ENCODE peak calls at places on chromosome 17, in five cellular contexts. M is CD4-positive, alpha-beta T cell; W is sigmoid colon; E is H9; N is GM20000. Y is an unnamed sample.

GRCh38 chr17:31394544-31394943 is 3.1 kb downstream of the RAB11FIP4 start:
- DNase-seq in M (no peak), W (no peak), E (peak), N (peak), Y (peak)

GRCh38 chr17:81527591-81528383 is at the start of gene FSCN2:
- DNase-seq in M (no peak), W (no peak), N (no peak), E (no peak), Y (no peak)

GRCh38 chr17:57892820-57893595 is 43.2 kb upstream of the MRPS23 start:
- DNase-seq in M (no peak), N (no peak), E (peak), W (peak), Y (no peak)

GRCh38 chr17:67549787-67550186 is 167.9 kb upstream of the NOL11 start:
- DNase-seq in E (peak), M (no peak), N (no peak), W (peak), Y (no peak)

GRCh38 chr17:8192070-8192815 is 2.3 kb upstream of the BORCS6 start:
- DNase-seq in W (peak), N (peak), M (no peak), E (peak), Y (no peak)

GRCh38 chr17:52106070-52106469 is 52.4 kb downstream of the CA10 start:
- DNase-seq in N (no peak), W (no peak), E (no peak), M (no peak), Y (no peak)

GRCh38 chr17:50221500-50222480 is 20.4 kb upstream of the COL1A1 start:
- DNase-seq in N (peak), W (peak), E (no peak), M (no peak), Y (no peak)

GRCh38 chr17:58541249-58541648 is 26.8 kb upstream of the MTMR4 start:
- DNase-seq in W (no peak), M (no peak), N (peak), E (peak), Y (no peak)

GRCh38 chr17:69762359-69762758 is 312.7 kb upstream of the KCNJ16 start:
- DNase-seq in E (no peak), N (no peak), M (no peak), W (no peak), Y (no peak)

GRCh38 chr17:41679740-41680425 is 8.8 kb upstream of the EIF1 start:
- DNase-seq in W (no peak), E (no peak), N (no peak), M (no peak), Y (no peak)

GRCh38 chr17:38674013-38674748 is 576 bp downstream of the EPOP start:
- DNase-seq in M (no peak), E (no peak), N (peak), W (no peak), Y (no peak)

GRCh38 chr17:60158751-60159478 is 9.1 kb downstream of the CA4 start:
- DNase-seq in N (peak), W (no peak), E (peak), M (no peak), Y (no peak)

GRCh38 chr17:13594762-13595697 is 6.7 kb downstream of the HS3ST3A1 start:
- DNase-seq in W (peak), E (peak), M (peak), N (peak), Y (no peak)

GRCh38 chr17:79623786-79624657 is 13.2 kb upstream of the RBFOX3 start:
- DNase-seq in M (no peak), W (peak), E (peak), N (no peak), Y (peak)

GRCh38 chr17:78736526-78737079 is 45.5 kb downstream of the CYTH1 start:
- DNase-seq in W (peak), E (peak), N (peak), M (peak), Y (no peak)

GRCh38 chr17:19347323-19348080 is 15.0 kb downstream of the B9D1 start:
- DNase-seq in E (peak), W (peak), N (no peak), M (no peak), Y (peak)

GRCh38 chr17:10463402-10463801 is 6.0 kb downstream of the MYH4 start:
- DNase-seq in W (no peak), M (no peak), E (no peak), N (no peak), Y (no peak)

GRCh38 chr17:79792984-79793923 is 3.6 kb downstream of the CBX8 start:
- DNase-seq in E (no peak), N (no peak), W (no peak), M (no peak), Y (no peak)

GRCh38 chr17:40903129-40903847 is 18.2 kb upstream of the KRT20 start:
- DNase-seq in M (no peak), N (peak), E (no peak), W (no peak), Y (no peak)

GRCh38 chr17:33290156-33290697 is 2.9 kb downstream of the ASIC2 start:
- DNase-seq in E (no peak), N (no peak), M (no peak), W (no peak), Y (no peak)

GRCh38 chr17:33292981-33293867 is at the start of gene ASIC2:
- DNase-seq in W (no peak), N (no peak), E (peak), M (no peak), Y (peak)

GRCh38 chr17:33291248-33292183 is 1.6 kb downstream of the ASIC2 start:
- DNase-seq in M (no peak), E (peak), W (no peak), N (no peak), Y (peak)

GRCh38 chr17:33294994-33295393 is 1.9 kb upstream of the ASIC2 start:
- DNase-seq in N (no peak), M (no peak), W (no peak), E (no peak), Y (no peak)

GRCh38 chr17:33292184-33292980 is 713 bp downstream of the ASIC2 start:
- DNase-seq in E (peak), N (peak), M (no peak), W (no peak), Y (peak)
- TF ChIP-seq CTCF in E (peak), N (no peak), M (no peak), W (no peak), Y (peak)

GRCh38 chr17:21297026-21297520 is 12.6 kb downstream of the MAP2K3 start:
- DNase-seq in E (no peak), N (no peak), W (peak), M (no peak), Y (no peak)
- TF ChIP-seq CTCF in E (no peak), N (no peak), W (no peak), M (no peak), Y (no peak)

GRCh38 chr17:28880572-28880945 is 17.0 kb downstream of the FLOT2 start:
- DNase-seq in M (no peak), W (no peak), N (no peak), E (no peak), Y (no peak)

GRCh38 chr17:28879886-28880571 is 17.5 kb downstream of the FLOT2 start:
- DNase-seq in W (no peak), N (no peak), E (no peak), M (no peak), Y (no peak)

GRCh38 chr17:28881533-28882056 is 15.9 kb downstream of the FLOT2 start:
- DNase-seq in N (no peak), M (no peak), W (no peak), E (no peak), Y (no peak)

GRCh38 chr17:28878158-28878910 is 19.2 kb downstream of the FLOT2 start:
- DNase-seq in M (no peak), N (no peak), W (no peak), E (no peak), Y (no peak)

DNA sequence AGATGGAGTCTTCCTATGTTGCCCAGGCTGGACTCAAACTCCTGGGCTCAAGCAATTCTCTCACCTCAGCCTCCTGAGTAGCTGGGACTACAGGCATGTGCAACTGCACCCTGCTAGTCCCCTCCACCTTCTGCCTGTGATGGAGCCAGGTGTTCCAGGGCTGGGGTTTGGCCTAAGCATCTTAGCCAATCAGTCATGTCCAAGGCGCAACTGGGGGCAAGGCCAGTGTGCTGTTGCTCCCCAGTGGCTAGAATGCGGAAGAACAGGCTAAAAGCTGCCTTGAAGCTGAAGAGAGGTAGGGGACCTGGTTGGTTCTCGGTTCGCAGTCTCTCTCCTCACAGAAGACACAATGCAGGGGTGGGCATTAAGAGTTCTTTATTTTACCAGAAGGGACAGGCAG is 18.6 kb downstream of the FLOT2 start:
- DNase-seq in W (no peak), N (peak), M (no peak), E (peak), Y (no peak)
- TF ChIP-seq CTCF in W (no peak), N (peak), M (no peak), E (peak), Y (peak)

GRCh38 chr17:27748360-27748825 is 51.9 kb downstream of the NOS2 start:
- DNase-seq in N (no peak), E (no peak), W (no peak), M (no peak), Y (no peak)
- TF ChIP-seq CTCF in N (no peak), E (no peak), W (no peak), M (no peak), Y (no peak)

GRCh38 chr17:82963104-82963950 is 116.1 kb upstream of the METRNL start:
- DNase-seq in W (peak), N (peak), E (peak), M (peak), Y (peak)
- TF ChIP-seq CTCF in W (peak), N (peak), E (peak), M (peak), Y (peak)

GRCh38 chr17:76793775-76794174 is 55.9 kb downstream of the MFSD11 start:
- DNase-seq in M (no peak), E (peak), N (peak), W (no peak), Y (no peak)
- TF ChIP-seq CTCF in M (no peak), E (peak), N (peak), W (no peak), Y (peak)

DNA sequence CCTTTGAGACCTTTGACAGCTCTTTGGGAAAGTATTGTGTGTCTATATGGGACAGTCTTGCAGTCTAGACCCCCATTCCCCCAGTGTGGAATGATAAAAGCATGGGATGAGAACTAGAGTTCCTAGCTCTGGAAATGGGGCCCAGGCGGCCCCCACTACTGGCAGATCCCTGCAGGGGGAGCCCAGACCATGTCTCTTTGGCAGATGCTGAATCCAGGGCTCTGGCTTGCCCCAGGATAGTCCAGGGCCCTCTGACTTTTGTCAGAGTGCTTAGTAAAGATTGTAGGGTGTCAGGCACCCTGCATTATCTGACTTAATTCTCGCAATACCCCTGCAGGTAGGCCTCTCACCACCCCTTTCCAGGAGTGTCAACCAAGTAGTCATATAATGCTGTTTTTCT is 8.3 kb downstream of the ALKBH5 start:
- DNase-seq in W (no peak), E (peak), N (no peak), M (no peak), Y (no peak)
- TF ChIP-seq CTCF in W (no peak), E (peak), N (peak), M (no peak), Y (peak)

DNA sequence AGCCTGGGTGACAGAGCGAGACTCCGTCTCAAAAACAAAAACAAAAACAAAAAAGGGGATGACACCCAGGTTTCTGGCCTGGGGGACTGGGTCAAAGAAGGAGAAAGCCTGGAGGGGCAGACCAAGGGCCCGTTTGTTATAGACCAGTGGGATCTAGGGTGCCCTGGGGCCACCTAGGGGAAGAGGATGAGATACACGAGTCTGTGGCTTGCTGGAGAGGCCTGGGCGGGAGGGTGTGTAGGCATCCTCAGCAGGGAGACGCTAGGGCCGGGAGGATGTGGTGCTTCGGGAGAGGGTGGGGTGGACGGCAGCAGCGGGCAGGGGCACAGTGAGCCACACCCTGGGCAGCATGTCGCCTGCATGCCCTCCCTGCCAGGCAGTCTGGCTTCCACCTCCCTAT is 17.1 kb upstream of the CRK start:
- DNase-seq in N (no peak), E (peak), M (no peak), W (no peak), Y (no peak)
- TF ChIP-seq CTCF in N (no peak), E (peak), M (no peak), W (no peak), Y (peak)